ENCODE peak calls at places on chromosomes 16 and 17, in nine cellular contexts. N is GM12891, V is stomach, S is prostate gland, M is HCT116, L is HepG2, F is H1, C is breast epithelium, R is transverse colon. T is an unnamed sample.

GRCh38 chr17:9444687-9445086 is 130.9 kb downstream of the STX8 start:
- DNase-seq in N (no peak), V (no peak), S (no peak), M (no peak), L (peak), F (no peak), C (no peak), R (no peak), T (no peak)

GRCh38 chr17:31568140-31568938 is 176.9 kb downstream of the RAB11FIP4 start:
- DNase-seq in N (no peak), V (no peak), S (no peak), M (no peak), L (no peak), F (no peak), C (no peak), R (no peak), T (peak)

GRCh38 chr16:86245351-86245750 is 265.0 kb upstream of the FOXF1 start:
- DNase-seq in N (no peak), V (no peak), S (no peak), M (no peak), L (no peak), F (no peak), C (no peak), R (no peak), T (no peak)

GRCh38 chr16:69820926-69821541 is 58.9 kb downstream of the WWP2 start:
- DNase-seq in N (no peak), V (peak), S (peak), M (no peak), L (peak), F (no peak), C (no peak), R (no peak), T (peak)

GRCh38 chr16:85391769-85392583 is 221.1 kb upstream of the GSE1 start:
- DNase-seq in N (no peak), V (no peak), S (no peak), M (no peak), L (no peak), F (peak), C (no peak), R (no peak), T (no peak)

GRCh38 chr16:64470916-64471315 is 650.9 kb downstream of the CDH11 start:
- DNase-seq in N (no peak), V (no peak), S (no peak), M (no peak), L (no peak), F (no peak), C (no peak), R (no peak), T (no peak)

GRCh38 chr17:74389094-74389753 is 21.9 kb downstream of the GPR142 start:
- DNase-seq in N (no peak), V (no peak), S (no peak), M (no peak), L (no peak), F (no peak), C (no peak), R (no peak), T (no peak)

GRCh38 chr16:54027126-54027922 is 259.3 kb downstream of the IRX3 start:
- DNase-seq in N (no peak), V (no peak), S (no peak), M (no peak), L (no peak), F (no peak), C (no peak), R (no peak), T (no peak)

GRCh38 chr17:43543771-43544575 is 2.2 kb downstream of the ETV4 start:
- DNase-seq in N (no peak), V (no peak), S (no peak), M (no peak), L (peak), F (no peak), C (no peak), R (no peak), T (no peak)

GRCh38 chr17:27895110-27895895 is 2.1 kb upstream of the LYRM9 start:
- DNase-seq in N (no peak), V (no peak), S (no peak), M (no peak), L (no peak), F (no peak), C (no peak), R (no peak), T (no peak)

GRCh38 chr17:75931062-75931461 is 9.8 kb downstream of the FBF1 start:
- DNase-seq in N (no peak), V (no peak), S (no peak), M (no peak), L (no peak), F (no peak), C (no peak), R (no peak), T (no peak)

GRCh38 chr17:50808413-50808812 is 27.0 kb upstream of the WFIKKN2 start:
- DNase-seq in N (no peak), V (no peak), S (no peak), M (no peak), L (no peak), F (no peak), C (no peak), R (no peak), T (no peak)

GRCh38 chr16:13480801-13481200 is 439.2 kb upstream of the ERCC4 start:
- DNase-seq in N (no peak), V (no peak), S (peak), M (no peak), L (no peak), F (no peak), C (no peak), R (no peak), T (no peak)

GRCh38 chr17:61124562-61124961 is 275.1 kb upstream of the TBX2 start:
- DNase-seq in N (no peak), V (no peak), S (no peak), M (no peak), L (no peak), F (no peak), C (no peak), R (no peak), T (no peak)

GRCh38 chr17:72562628-72563188 is 441.9 kb downstream of the SOX9 start:
- DNase-seq in N (no peak), V (no peak), S (no peak), M (no peak), L (no peak), F (no peak), C (no peak), R (no peak), T (no peak)

GRCh38 chr17:75473246-75473645 is 16.8 kb downstream of the TMEM94 start:
- DNase-seq in N (no peak), V (no peak), S (no peak), M (no peak), L (no peak), F (no peak), C (no peak), R (no peak), T (no peak)

GRCh38 chr17:42985225-42985624 is 4.9 kb downstream of the RUNDC1 start:
- DNase-seq in N (peak), V (no peak), S (no peak), M (no peak), L (no peak), F (no peak), C (no peak), R (no peak), T (no peak)

GRCh38 chr17:49575524-49576120 is at the start of gene NXPH3:
- DNase-seq in N (peak), V (peak), S (peak), M (no peak), L (peak), F (peak), C (peak), R (peak), T (peak)

GRCh38 chr16:67459858-67460144 is 21.2 kb downstream of the ATP6V0D1 start:
- DNase-seq in N (no peak), V (no peak), S (no peak), M (no peak), L (no peak), F (no peak), C (no peak), R (no peak), T (no peak)

GRCh38 chr16:3730161-3731125 is 13.1 kb upstream of the TRAP1 start:
- DNase-seq in N (no peak), V (no peak), S (no peak), M (no peak), L (no peak), F (no peak), C (no peak), R (no peak), T (no peak)

GRCh38 chr16:85061566-85061965 is 34.0 kb downstream of the KIAA0513 start:
- DNase-seq in N (no peak), V (peak), S (no peak), M (no peak), L (no peak), F (no peak), C (no peak), R (peak), T (peak)

GRCh38 chr17:69448431-69449102 is 34.1 kb downstream of the MAP2K6 start:
- DNase-seq in N (no peak), V (no peak), S (no peak), M (no peak), L (no peak), F (peak), C (peak), R (peak), T (no peak)

GRCh38 chr17:42512733-42513251 is 23.2 kb upstream of the NAGLU start:
- DNase-seq in N (no peak), V (no peak), S (no peak), M (no peak), L (no peak), F (no peak), C (no peak), R (no peak), T (no peak)

GRCh38 chr17:2621241-2621640 is 27.8 kb downstream of the PAFAH1B1 start:
- DNase-seq in N (no peak), V (no peak), S (no peak), M (no peak), L (no peak), F (no peak), C (no peak), R (no peak), T (no peak)

GRCh38 chr17:82772026-82772425 is 20.2 kb downstream of the TBCD start:
- DNase-seq in N (no peak), V (peak), S (peak), M (no peak), L (peak), F (no peak), C (no peak), R (peak), T (no peak)

GRCh38 chr17:846901-847777 is 65.0 kb downstream of the MRM3 start:
- DNase-seq in N (no peak), V (no peak), S (peak), M (no peak), L (no peak), F (no peak), C (peak), R (no peak), T (no peak)

GRCh38 chr17:78343099-78343432 is 16.8 kb downstream of the SOCS3 start:
- DNase-seq in N (no peak), V (peak), S (no peak), M (peak), L (no peak), F (no peak), C (no peak), R (peak), T (peak)

GRCh38 chr16:88531931-88532433 is 38.2 kb upstream of the ZC3H18 start:
- DNase-seq in N (no peak), V (no peak), S (no peak), M (no peak), L (no peak), F (no peak), C (no peak), R (no peak), T (peak)
- TF ChIP-seq POLR2AphosphoS5 in N (no peak), V (no peak), S (no peak), M (no peak), L (no peak), F (no peak), C (no peak), R (no peak), T (no peak)

DNA sequence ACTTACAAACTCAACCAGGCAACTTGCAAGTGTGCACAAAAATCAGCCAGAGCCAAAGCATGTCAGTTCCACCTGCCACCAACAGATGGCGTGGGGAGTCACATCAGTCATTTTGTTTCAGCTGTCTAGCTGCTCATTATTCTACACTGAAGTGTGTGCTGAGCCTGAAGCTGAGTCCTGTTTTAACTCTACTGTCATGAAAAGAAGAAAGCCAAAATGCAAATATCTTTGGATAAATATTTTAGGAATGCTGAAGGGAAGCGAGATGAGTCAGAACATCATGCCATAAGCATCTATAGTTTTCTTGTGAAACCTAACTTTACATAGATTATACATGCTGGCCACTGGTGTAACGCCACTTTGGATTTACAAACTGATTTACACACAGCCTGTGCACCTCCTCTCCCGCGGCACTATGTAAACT is 172.6 kb downstream of the CDK5R1 start:
- DNase-seq in N (peak), V (peak), S (peak), M (peak), L (peak), F (peak), C (peak), R (peak), T (no peak)
- TF ChIP-seq POLR2AphosphoS5 in N (no peak), V (peak), S (no peak), M (no peak), L (no peak), F (no peak), C (no peak), R (no peak), T (no peak)

GRCh38 chr17:79485991-79486390 is 124.9 kb downstream of the RBFOX3 start:
- DNase-seq in N (no peak), V (no peak), S (no peak), M (no peak), L (no peak), F (no peak), C (no peak), R (no peak), T (no peak)

GRCh38 chr17:79483842-79484241 is 127.0 kb downstream of the RBFOX3 start:
- DNase-seq in N (no peak), V (no peak), S (no peak), M (no peak), L (no peak), F (no peak), C (no peak), R (no peak), T (no peak)

GRCh38 chr17:79487149-79487548 is 123.7 kb downstream of the RBFOX3 start:
- DNase-seq in N (no peak), V (no peak), S (no peak), M (no peak), L (no peak), F (no peak), C (no peak), R (no peak), T (no peak)

GRCh38 chr17:79484600-79485398 is 126.1 kb downstream of the RBFOX3 start:
- DNase-seq in N (no peak), V (no peak), S (no peak), M (no peak), L (no peak), F (no peak), C (no peak), R (no peak), T (no peak)

DNA sequence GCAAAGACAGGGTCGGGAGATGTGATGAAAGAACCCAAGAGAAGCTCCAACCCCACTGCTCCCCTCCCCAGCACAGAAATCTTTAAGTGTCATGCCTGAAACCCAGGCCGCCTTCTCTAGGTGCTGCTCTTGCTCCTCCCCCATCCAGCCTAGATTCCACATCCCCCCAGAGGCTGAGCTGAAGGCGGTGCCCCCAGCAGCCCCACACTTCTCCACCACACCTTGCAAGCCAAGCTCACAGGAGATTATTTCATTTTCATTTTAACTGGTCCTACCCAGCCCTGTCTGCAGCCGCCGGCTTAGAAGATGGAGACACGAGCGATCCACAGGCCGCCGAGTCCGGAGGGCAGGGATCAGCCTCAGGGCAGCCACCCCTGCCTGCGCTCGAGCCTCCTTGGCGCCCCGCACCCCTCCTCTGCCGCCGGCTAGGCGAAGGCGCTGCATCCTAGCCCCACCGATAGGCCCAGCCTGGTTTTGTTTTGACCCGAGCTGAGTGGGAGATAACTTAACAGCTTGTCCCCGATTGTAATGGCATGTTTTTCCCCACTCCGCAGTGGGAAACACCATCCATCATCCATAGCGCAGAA is 125.4 kb downstream of the RBFOX3 start:
- DNase-seq in N (no peak), V (no peak), S (no peak), M (no peak), L (no peak), F (no peak), C (no peak), R (no peak), T (no peak)
- TF ChIP-seq POLR2AphosphoS5 in N (no peak), V (no peak), S (no peak), M (no peak), L (no peak), F (no peak), C (no peak), R (no peak), T (no peak)

GRCh38 chr17:77286641-77287431 is 146.1 kb downstream of the SEC14L1 start:
- DNase-seq in N (no peak), V (peak), S (peak), M (peak), L (peak), F (no peak), C (peak), R (peak), T (no peak)

GRCh38 chr17:77288115-77288619 is 147.4 kb downstream of the SEC14L1 start:
- DNase-seq in N (no peak), V (no peak), S (peak), M (no peak), L (no peak), F (no peak), C (peak), R (peak), T (no peak)

GRCh38 chr17:77285594-77286390 is 145.0 kb downstream of the SEC14L1 start:
- DNase-seq in N (no peak), V (peak), S (peak), M (no peak), L (peak), F (no peak), C (peak), R (peak), T (peak)

GRCh38 chr17:77286391-77286640 is 145.5 kb downstream of the SEC14L1 start:
- DNase-seq in N (no peak), V (no peak), S (no peak), M (no peak), L (no peak), F (no peak), C (no peak), R (no peak), T (no peak)

GRCh38 chr17:77287432-77288068 is 146.8 kb downstream of the SEC14L1 start:
- DNase-seq in N (no peak), V (peak), S (peak), M (peak), L (peak), F (no peak), C (peak), R (peak), T (no peak)
- TF ChIP-seq POLR2AphosphoS5 in N (no peak), V (peak), S (peak), M (peak), L (no peak), F (no peak), C (peak), R (peak), T (no peak)

DNA sequence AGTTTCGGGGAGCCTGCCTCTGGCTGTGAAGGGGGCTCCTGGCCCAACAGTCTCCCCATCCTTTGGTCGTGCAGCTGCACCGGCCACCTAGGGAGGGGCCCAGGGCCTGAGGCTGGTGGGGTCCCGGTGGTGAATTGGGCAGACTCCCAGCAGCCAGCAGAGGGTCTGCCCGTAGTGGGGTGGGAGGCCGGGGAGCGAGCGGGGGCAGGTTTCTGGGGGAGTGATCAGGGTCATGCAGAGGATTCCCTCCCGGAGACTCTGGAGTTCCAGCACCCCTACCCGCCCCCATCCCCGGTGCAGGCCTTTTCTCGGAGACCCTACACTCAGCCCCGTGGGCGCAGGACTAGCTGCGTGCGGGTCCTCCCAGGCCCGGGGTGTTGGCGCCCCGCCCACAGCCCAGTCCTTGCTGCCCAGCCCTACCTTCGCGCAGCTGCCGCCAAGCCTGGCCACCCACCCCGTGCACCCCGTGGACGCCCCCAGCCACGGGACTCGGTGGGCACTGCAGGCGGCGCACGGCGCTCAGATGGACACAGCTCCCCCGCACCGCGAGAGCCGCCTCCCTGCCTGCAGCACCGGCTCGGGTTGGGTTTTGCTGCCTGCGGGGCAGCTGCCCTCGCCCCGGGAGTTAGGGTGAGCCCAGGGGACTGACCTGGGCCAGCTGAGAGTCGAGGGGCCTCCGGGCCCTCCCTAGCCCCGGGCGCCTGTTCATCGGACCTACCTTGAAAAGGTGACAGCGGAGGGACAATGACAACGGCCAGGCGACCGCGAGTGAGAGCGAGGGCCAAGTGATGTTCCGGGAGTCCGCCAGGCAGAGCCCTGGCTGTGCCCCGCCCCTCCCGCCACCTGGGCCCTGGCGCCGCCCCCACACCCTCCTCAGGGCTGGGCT is at the start of gene GNG13:
- DNase-seq in N (no peak), V (no peak), S (no peak), M (no peak), L (no peak), F (peak), C (no peak), R (no peak), T (no peak)
- TF ChIP-seq POLR2AphosphoS5 in N (no peak), V (no peak), S (no peak), M (no peak), L (no peak), F (no peak), C (no peak), R (no peak), T (no peak)

GRCh38 chr16:62963846-62964245 is 927.6 kb upstream of the CDH8 start:
- DNase-seq in N (no peak), V (no peak), S (no peak), M (no peak), L (no peak), F (no peak), C (no peak), R (no peak), T (no peak)
- TF ChIP-seq POLR2AphosphoS5 in N (no peak), V (no peak), S (no peak), M (no peak), L (no peak), F (no peak), C (no peak), R (no peak), T (no peak)

DNA sequence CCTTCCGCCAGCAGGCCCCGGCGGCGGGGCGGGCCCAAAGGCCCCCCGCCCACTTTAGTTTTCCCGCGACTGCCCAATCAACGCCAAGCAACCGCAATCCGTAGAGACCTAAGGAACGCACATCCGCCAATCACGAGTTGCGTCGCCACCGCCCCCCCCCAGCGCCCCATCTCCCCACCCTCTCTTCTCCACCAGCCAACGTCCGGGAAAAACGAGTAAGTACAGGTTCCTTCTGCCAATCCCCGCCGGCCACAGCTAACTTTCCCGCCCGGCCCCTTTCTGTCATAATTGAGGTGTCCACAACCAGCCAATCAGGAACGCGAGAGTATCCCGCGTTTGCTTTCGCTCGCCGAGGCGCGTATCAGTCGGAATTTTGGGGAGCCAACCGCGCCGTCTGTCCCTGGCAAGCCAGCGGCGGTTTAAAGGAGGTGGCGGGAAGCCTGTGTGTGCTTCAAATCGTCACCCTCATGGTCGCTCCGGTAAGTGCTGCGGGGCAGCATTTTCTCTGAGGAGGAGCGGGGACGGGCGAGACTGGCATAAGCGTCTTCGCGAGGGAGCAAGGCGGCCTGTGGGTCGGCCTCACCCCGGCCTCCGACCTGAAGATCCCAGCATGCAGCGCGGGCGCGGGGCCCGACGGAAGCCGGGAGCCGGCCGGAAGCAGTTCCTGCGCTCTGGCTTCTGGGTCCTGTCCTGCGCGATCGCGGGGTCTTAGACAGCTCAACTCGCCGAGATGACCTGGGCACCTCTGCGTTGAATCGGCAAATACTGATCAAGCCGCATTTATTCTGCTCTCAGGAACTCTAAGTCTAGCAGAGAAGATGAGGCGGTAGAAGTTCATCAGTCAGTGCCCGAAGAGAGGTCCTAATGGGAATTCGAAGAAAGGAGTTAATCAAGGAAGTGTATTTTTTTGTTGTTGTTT is at the start of gene MIS12:
- DNase-seq in N (peak), V (peak), S (peak), M (peak), L (peak), F (peak), C (peak), R (peak), T (peak)
- TF ChIP-seq POLR2AphosphoS5 in N (peak), V (peak), S (peak), M (peak), L (peak), F (peak), C (peak), R (peak), T (peak)